ENCODE peak calls at places on chromosomes 3 and 15, in seven cellular contexts. B is activated gamma-delta T cell treated with Interleukin-2 at 50 U/mL for 16 hours; J is ELR; F is stimulated activated CD8-positive, alpha-beta memory T cell treated with anti-CD3 and anti-CD28 coated beads, Interleukin-15, amount 100 ng/mL, for 24 hours; I is brain microvascular endothelial cell; Q is fibroblast of lung; U is ELF-1. N is an unnamed sample.

GRCh38 chr3:111999924-112000835 is 1.5 kb downstream of the TAGLN3 start:
- DNase-seq in B (no peak), J (no peak), F (no peak), I (no peak), Q (no peak), U (peak), N (peak)

GRCh38 chr3:169260296-169260695 is 403.2 kb downstream of the MECOM start:
- DNase-seq in B (no peak), J (no peak), F (no peak), I (no peak), Q (peak), U (no peak), N (no peak)

GRCh38 chr3:183809209-183809608 is 16.2 kb downstream of the MAP6D1 start:
- DNase-seq in B (no peak), J (no peak), F (no peak), I (no peak), Q (no peak), U (no peak), N (no peak)

GRCh38 chr3:159482241-159483031 is 506.2 kb upstream of the IL12A start:
- DNase-seq in B (no peak), J (peak), F (no peak), I (no peak), Q (no peak), U (no peak), N (no peak)

GRCh38 chr15:99409097-99409473 is 156.7 kb upstream of the MEF2A start:
- DNase-seq in B (no peak), J (peak), F (no peak), I (peak), Q (peak), U (peak), N (peak)

GRCh38 chr3:126424039-126424717 is 29.5 kb downstream of the CFAP100 start:
- DNase-seq in B (no peak), J (no peak), F (no peak), I (no peak), Q (no peak), U (no peak), N (no peak)

GRCh38 chr3:43093006-43093405 is 12.9 kb downstream of the POMGNT2 start:
- DNase-seq in B (no peak), J (no peak), F (no peak), I (no peak), Q (no peak), U (no peak), N (no peak)

GRCh38 chr3:177441813-177442646 is 244.7 kb upstream of the TBL1XR1 start:
- DNase-seq in B (no peak), J (no peak), F (no peak), I (no peak), Q (peak), U (no peak), N (no peak)

GRCh38 chr3:173663664-173664063 is 266.1 kb downstream of the NLGN1 start:
- DNase-seq in B (no peak), J (peak), F (no peak), I (no peak), Q (no peak), U (no peak), N (peak)

GRCh38 chr15:29566914-29567313 is 255.4 kb downstream of the TJP1 start:
- DNase-seq in B (no peak), J (no peak), F (no peak), I (no peak), Q (no peak), U (no peak), N (no peak)

GRCh38 chr15:33132722-33133345 is 61.7 kb downstream of the FMN1 start:
- DNase-seq in B (no peak), J (peak), F (no peak), I (peak), Q (peak), U (peak), N (peak)

GRCh38 chr3:182487621-182488020 is 305.7 kb upstream of the ATP11B start:
- DNase-seq in B (no peak), J (no peak), F (no peak), I (no peak), Q (no peak), U (no peak), N (no peak)

GRCh38 chr15:44536298-44536961 is 517 bp upstream of the EIF3J start:
- DNase-seq in B (no peak), J (peak), F (no peak), I (no peak), Q (no peak), U (no peak), N (peak)

GRCh38 chr3:69740103-69741021 is 1.1 kb downstream of the MITF start:
- DNase-seq in B (no peak), J (peak), F (no peak), I (no peak), Q (no peak), U (peak), N (no peak)

GRCh38 chr3:156764761-156765160 is 61.4 kb upstream of the LEKR1 start:
- DNase-seq in B (no peak), J (peak), F (no peak), I (peak), Q (no peak), U (no peak), N (peak)